ENCODE peak calls at places on chromosomes 7 and 10, in four cellular contexts. N, Q, R and E are unnamed samples.

GRCh38 chr10:73774637-73775036 is 7.2 kb upstream of the CHCHD1 start:
- DNase-seq in Q (no peak), R (no peak), N (peak; percentile 18), E (no peak)

GRCh38 chr7:28957822-28958234 is 302 bp downstream of the TRIL start:
- DNase-seq in R (no peak), Q (no peak), N (no peak), E (peak; percentile 80)

GRCh38 chr7:42976371-42976770 is 44.2 kb downstream of the MRPL32 start:
- DNase-seq in N (no peak), R (no peak), Q (no peak), E (no peak)

GRCh38 chr7:142372727-142373126 is 114.9 kb upstream of the PRSS58 start:
- DNase-seq in R (no peak), Q (no peak), N (no peak), E (no peak)

GRCh38 chr7:7438851-7439250 is 96.8 kb downstream of the COL28A1 start:
- DNase-seq in R (no peak), Q (peak; percentile 10), N (peak; percentile 36), E (no peak)

GRCh38 chr10:72637398-72637857 is 11.5 kb upstream of the MICU1 start:
- DNase-seq in Q (no peak), R (peak; percentile 38), N (peak; percentile 44), E (no peak)

GRCh38 chr10:34959321-34959720 is 130.8 kb downstream of the CUL2 start:
- DNase-seq in Q (no peak), N (peak; percentile 39), R (no peak), E (peak; percentile 40)

GRCh38 chr7:73879977-73880681 is 19.2 kb downstream of the TMEM270 start:
- DNase-seq in Q (no peak), R (no peak), N (peak; percentile 74), E (peak; percentile 27)

GRCh38 chr10:63738410-63738809 is 217.2 kb downstream of the REEP3 start:
- DNase-seq in R (no peak), N (peak; percentile 91), Q (no peak), E (no peak)

GRCh38 chr7:11436317-11436716 is 395.7 kb downstream of the THSD7A start:
- DNase-seq in Q (no peak), N (no peak), R (no peak), E (no peak)

GRCh38 chr7:47320296-47320695 is 261.6 kb downstream of the TNS3 start:
- DNase-seq in N (no peak), Q (no peak), R (no peak), E (no peak)

GRCh38 chr7:87156709-87157108 is 4.5 kb downstream of the DMTF1 start:
- DNase-seq in N (no peak), Q (no peak), R (no peak), E (no peak)

GRCh38 chr10:69866688-69867461 is 65.2 kb downstream of the COL13A1 start:
- DNase-seq in R (no peak), N (no peak), Q (no peak), E (peak; percentile 81)

GRCh38 chr7:27203378-27203953 is 3.6 kb upstream of the HOXA13 start:
- DNase-seq in N (no peak), R (no peak), Q (no peak), E (no peak)

GRCh38 chr7:29684787-29685650 is 121.3 kb upstream of the WIPF3 start:
- DNase-seq in Q (peak; percentile 13), R (no peak), N (peak; percentile 56), E (peak; percentile 88)

GRCh38 chr7:130009848-130010688 is 41.1 kb downstream of the ZC3HC1 start:
- DNase-seq in N (peak; percentile 13), R (peak; percentile 17), Q (no peak), E (peak; percentile 33)

GRCh38 chr7:101772508-101773306 is 44.7 kb upstream of the CUX1 start:
- DNase-seq in N (no peak), Q (no peak), R (no peak), E (no peak)

GRCh38 chr10:126902157-126902556 is 3.1 kb upstream of the DOCK1 start:
- DNase-seq in N (peak; percentile 9), R (no peak), Q (no peak), E (no peak)

GRCh38 chr7:2451171-2452073 is 24.8 kb downstream of the GRIFIN start:
- DNase-seq in Q (peak; percentile 59), R (no peak), N (peak; percentile 70), E (peak; percentile 99)

GRCh38 chr10:133211959-133212852 is 17.8 kb upstream of the UTF1 start:
- DNase-seq in R (no peak), Q (no peak), N (no peak), E (no peak)

GRCh38 chr7:127251048-127251451 is 1.7 kb downstream of the GRM8 start:
- DNase-seq in Q (no peak), N (no peak), R (no peak), E (peak; percentile 45)

GRCh38 chr10:93722550-93722949 is 20.2 kb upstream of the FRA10AC1 start:
- DNase-seq in Q (no peak), N (no peak), R (no peak), E (no peak)

GRCh38 chr7:1073211-1073977 is 14.5 kb upstream of the GPER1 start:
- DNase-seq in R (no peak), N (no peak), Q (no peak), E (no peak)

GRCh38 chr10:95360122-95360715 is 69.4 kb upstream of the PDLIM1 start:
- DNase-seq in N (no peak), R (no peak), Q (no peak), E (no peak)

GRCh38 chr10:62414359-62414758 is 40.2 kb downstream of the ZNF365 start:
- DNase-seq in N (no peak), R (no peak), Q (no peak), E (no peak)

GRCh38 chr10:118362103-118362502 is 20.0 kb upstream of the FAM204A start:
- DNase-seq in Q (no peak), N (no peak), R (no peak), E (no peak)

GRCh38 chr7:52775881-52776280 is 259.6 kb upstream of the POM121L12 start:
- DNase-seq in R (no peak), N (no peak), Q (no peak), E (no peak)

GRCh38 chr7:43467406-43467805 is 115.5 kb upstream of the STK17A start:
- DNase-seq in N (no peak), Q (no peak), R (no peak), E (peak; percentile 42)

GRCh38 chr10:119849031-119849789 is 23.4 kb downstream of the MCMBP start:
- DNase-seq in R (no peak), N (no peak), Q (no peak), E (no peak)

DNA sequence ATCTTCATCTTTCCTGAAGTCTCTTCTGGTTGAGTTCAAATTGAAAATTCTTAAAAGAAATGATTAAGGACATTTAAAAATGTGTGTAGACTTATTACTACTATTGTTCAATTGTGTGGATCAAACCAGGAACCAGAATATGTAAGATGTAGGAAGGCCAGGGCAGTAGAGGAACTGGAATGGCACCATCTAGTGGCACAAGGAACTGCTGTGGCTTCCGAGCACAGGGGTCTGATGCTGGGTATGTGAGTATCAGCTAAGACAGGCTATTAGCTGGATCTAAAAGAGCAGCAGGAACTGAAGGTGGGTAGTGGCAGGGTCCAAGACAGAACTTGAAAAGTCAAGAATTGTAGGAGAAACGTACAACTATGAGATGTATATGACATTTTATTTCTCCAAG is 247.3 kb downstream of the SEMA3A start:
- DNase-seq in R (no peak), Q (peak; percentile 31), N (peak; percentile 5), E (peak; percentile 38)
- TF ChIP-seq CHD2 in R (no peak), Q (no peak), N (no peak), E (no peak)

GRCh38 chr7:51222916-51223315 is 93.7 kb downstream of the COBL start:
- DNase-seq in Q (no peak), R (no peak), N (no peak), E (no peak)
- TF ChIP-seq TCF12 in Q (no peak), R (no peak), N (no peak), E (no peak)

GRCh38 chr7:155296788-155297516 is 726 bp upstream of the INSIG1 start:
- DNase-seq in N (no peak), R (no peak), Q (no peak), E (no peak)

GRCh38 chr7:155297517-155298287 is at the start of gene INSIG1:
- DNase-seq in N (no peak), R (peak; percentile 62), Q (peak; percentile 71), E (peak; percentile 100)

GRCh38 chr7:155298834-155299538 is 1.3 kb downstream of the INSIG1 start:
- DNase-seq in Q (peak; percentile 79), N (no peak), R (peak; percentile 92), E (peak; percentile 97)

GRCh38 chr7:155299539-155300202 is 2.0 kb downstream of the INSIG1 start:
- DNase-seq in R (no peak), Q (no peak), N (no peak), E (no peak)

GRCh38 chr7:155298288-155298833 is 683 bp downstream of the INSIG1 start:
- DNase-seq in Q (no peak), R (no peak), N (no peak), E (peak; percentile 57)
- TF ChIP-seq CHD2 in Q (no peak), R (no peak), N (no peak), E (no peak)

DNA sequence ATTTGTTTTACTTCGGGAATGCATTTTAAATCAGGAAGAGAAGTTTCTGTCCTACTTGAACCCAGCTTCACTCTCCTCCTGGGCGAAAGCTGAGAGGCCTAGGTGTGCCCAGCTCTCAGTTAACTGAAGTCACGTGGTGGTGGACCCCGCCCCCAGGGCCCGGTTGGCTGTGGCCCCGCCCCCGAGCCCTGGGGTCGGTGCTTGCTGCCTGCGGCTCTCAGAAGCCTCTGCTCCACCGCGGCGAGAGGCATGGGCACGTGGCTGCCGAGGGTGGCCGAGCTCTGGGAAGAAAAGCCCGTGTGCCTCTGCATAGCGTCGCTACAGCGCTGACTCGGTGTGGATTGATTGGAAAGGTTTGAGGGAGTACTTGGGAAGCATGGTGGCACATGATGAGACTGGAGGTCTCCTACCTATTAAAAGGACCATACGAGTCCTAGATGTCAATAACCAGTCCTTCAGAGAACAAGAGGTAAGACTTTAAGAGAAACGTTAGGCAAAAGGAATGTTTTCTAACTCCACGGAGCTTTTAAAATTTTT is 34.1 kb downstream of the NET1 start:
- DNase-seq in Q (peak; percentile 87), R (no peak), N (peak; percentile 89), E (no peak)
- TF ChIP-seq TCF12 in Q (no peak), R (peak; percentile 41), N (peak; percentile 37), E (no peak)

DNA sequence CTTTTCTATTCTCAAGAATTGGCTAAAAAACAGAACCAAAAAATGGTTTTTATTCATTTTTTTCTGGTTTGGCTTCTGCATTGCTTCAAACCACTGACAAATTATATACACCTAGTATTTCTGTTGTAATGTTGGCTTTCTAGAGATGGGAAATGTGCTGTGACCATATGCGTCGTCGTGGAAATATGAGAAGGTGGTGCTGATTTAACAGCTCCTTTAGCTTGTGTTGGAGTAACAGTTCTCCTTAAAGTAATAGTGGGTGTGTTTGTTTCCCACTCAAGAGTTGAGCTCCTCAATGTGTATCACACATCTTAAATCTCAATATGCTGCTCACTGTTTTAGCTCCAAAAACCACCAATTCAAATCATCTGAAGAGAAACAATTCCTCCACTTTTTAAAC is 196.4 kb downstream of the LHFPL3 start:
- DNase-seq in Q (no peak), R (no peak), N (no peak), E (no peak)
- TF ChIP-seq CHD2 in Q (no peak), R (no peak), N (no peak), E (no peak)